ENCODE peak calls at places on chromosomes 11 and 22, in ten cellular contexts. Z, K, Y, Q, T, E, R, H, S and B are unnamed samples.

GRCh38 chr11:111378773-111379499 is at the start of gene POU2AF1:
- DNase-seq in Z (no peak), K (peak; percentile 34), Y (peak; percentile 18), Q (no peak), T (peak; percentile 72), E (peak; percentile 29), R (peak; percentile 59), H (no peak), S (peak; percentile 45), B (no peak)

GRCh38 chr11:16612801-16613400 is 125.5 kb upstream of the C11orf58 start:
- DNase-seq in Z (peak; percentile 20), K (no peak), Y (no peak), Q (no peak), T (no peak), E (no peak), R (no peak), H (no peak), S (no peak), B (no peak)

GRCh38 chr11:111363985-111364384 is 15.1 kb downstream of the POU2AF1 start:
- DNase-seq in Z (no peak), K (no peak), Y (no peak), Q (no peak), T (no peak), E (no peak), R (no peak), H (no peak), S (no peak), B (no peak)

GRCh38 chr11:107562647-107563208 is 2.8 kb downstream of the ALKBH8 start:
- DNase-seq in Z (no peak), K (peak; percentile 79), Y (no peak), Q (peak; percentile 98), T (no peak), E (peak; percentile 44), R (peak; percentile 91), H (peak; percentile 64), S (no peak), B (peak; percentile 72)

GRCh38 chr11:70587095-70587389 is 188.7 kb downstream of the CTTN start:
- DNase-seq in Z (no peak), K (no peak), Y (no peak), Q (peak; percentile 42), T (peak; percentile 28), E (peak; percentile 9), R (no peak), H (no peak), S (no peak), B (no peak)

GRCh38 chr22:25380141-25380747 is 160.8 kb downstream of the CRYBB2 start:
- DNase-seq in Z (no peak), K (no peak), Y (no peak), Q (no peak), T (no peak), E (no peak), R (no peak), H (no peak), S (no peak), B (no peak)

GRCh38 chr11:20337526-20338154 is 25.9 kb upstream of the HTATIP2 start:
- DNase-seq in Z (peak; percentile 44), K (peak; percentile 29), Y (no peak), Q (no peak), T (no peak), E (peak; percentile 54), R (peak; percentile 12), H (peak; percentile 42), S (peak; percentile 36), B (no peak)

GRCh38 chr22:35559354-35560005 is 18.8 kb downstream of the RASD2 start:
- DNase-seq in Z (no peak), K (no peak), Y (no peak), Q (no peak), T (no peak), E (no peak), R (peak; percentile 56), H (no peak), S (no peak), B (no peak)

GRCh38 chr11:85483861-85484260 is 143.3 kb downstream of the DLG2 start:
- DNase-seq in Z (no peak), K (peak; percentile 3), Y (no peak), Q (no peak), T (no peak), E (peak; percentile 50), R (peak; percentile 19), H (no peak), S (no peak), B (no peak)

GRCh38 chr11:34065505-34066203 is 14.1 kb downstream of the CAPRIN1 start:
- DNase-seq in Z (peak; percentile 8), K (peak; percentile 35), Y (no peak), Q (no peak), T (no peak), E (no peak), R (peak; percentile 37), H (no peak), S (peak; percentile 21), B (no peak)

GRCh38 chr11:129655247-129655832 is 160.3 kb upstream of the TMEM45B start:
- DNase-seq in Z (no peak), K (no peak), Y (no peak), Q (no peak), T (no peak), E (no peak), R (no peak), H (no peak), S (no peak), B (no peak)

GRCh38 chr11:43810929-43811596 is 69.6 kb upstream of the ALKBH3 start:
- DNase-seq in Z (no peak), K (no peak), Y (no peak), Q (no peak), T (no peak), E (peak; percentile 37), R (no peak), H (no peak), S (no peak), B (no peak)

GRCh38 chr11:12694182-12694531 is 19.9 kb downstream of the TEAD1 start:
- DNase-seq in Z (no peak), K (no peak), Y (no peak), Q (no peak), T (no peak), E (no peak), R (no peak), H (peak; percentile 56), S (no peak), B (no peak)

GRCh38 chr11:45472713-45473317 is 186.7 kb upstream of the SYT13 start:
- DNase-seq in Z (no peak), K (no peak), Y (no peak), Q (no peak), T (no peak), E (no peak), R (no peak), H (no peak), S (no peak), B (no peak)

GRCh38 chr22:35930933-35931332 is 97.7 kb downstream of the RBFOX2 start:
- DNase-seq in Z (peak; percentile 15), K (peak; percentile 73), Y (no peak), Q (peak; percentile 48), T (no peak), E (peak; percentile 87), R (peak; percentile 59), H (peak; percentile 69), S (no peak), B (no peak)

GRCh38 chr22:39216143-39216490 is 28.7 kb downstream of the PDGFB start:
- DNase-seq in Z (no peak), K (no peak), Y (no peak), Q (no peak), T (no peak), E (no peak), R (no peak), H (no peak), S (no peak), B (no peak)
- TF ChIP-seq CTCF in Z (peak; percentile 7), K (no peak), Y (no peak), Q (peak; percentile 4), T (no peak), E (no peak), R (no peak), H (no peak), S (no peak), B (no peak)

GRCh38 chr11:72015511-72016061 is 16.9 kb downstream of the IL18BP start:
- DNase-seq in Z (peak; percentile 46), K (peak; percentile 26), Y (no peak), Q (no peak), T (no peak), E (peak; percentile 47), R (no peak), H (peak; percentile 49), S (peak; percentile 63), B (no peak)
- TF ChIP-seq CTCF in Z (no peak), K (peak; percentile 70), Y (peak; percentile 36), Q (peak; percentile 36), T (no peak), E (peak; percentile 45), R (peak; percentile 22), H (peak; percentile 42), S (peak; percentile 25), B (peak; percentile 71)

GRCh38 chr22:19943665-19944026 is 2.0 kb upstream of the TXNRD2 start:
- DNase-seq in Z (no peak), K (peak; percentile 78), Y (no peak), Q (no peak), T (peak; percentile 27), E (peak; percentile 71), R (peak; percentile 83), H (peak; percentile 46), S (no peak), B (no peak)
- TF ChIP-seq CTCF in Z (no peak), K (no peak), Y (no peak), Q (no peak), T (no peak), E (peak; percentile 19), R (peak; percentile 18), H (no peak), S (no peak), B (no peak)

GRCh38 chr11:106415510-106415909 is 338.0 kb downstream of the AASDHPPT start:
- DNase-seq in Z (no peak), K (no peak), Y (no peak), Q (no peak), T (no peak), E (no peak), R (no peak), H (no peak), S (no peak), B (no peak)
- TF ChIP-seq CTCF in Z (no peak), K (no peak), Y (no peak), Q (no peak), T (no peak), E (no peak), R (no peak), H (no peak), S (no peak), B (no peak)

GRCh38 chr22:46915978-46916730 is 153.7 kb downstream of the TBC1D22A start:
- DNase-seq in Z (no peak), K (no peak), Y (no peak), Q (no peak), T (no peak), E (no peak), R (no peak), H (no peak), S (no peak), B (no peak)
- TF ChIP-seq CTCF in Z (no peak), K (no peak), Y (no peak), Q (no peak), T (no peak), E (no peak), R (no peak), H (no peak), S (no peak), B (no peak)